ENCODE peak calls at places on chromosomes 3 and 15, in seven cellular contexts. Y, D, M, P, N, R and A are unnamed samples.

GRCh38 chr3:25448750-25449684 is 21.0 kb downstream of the RARB start:
- DNase-seq in Y (peak), D (peak), M (no peak), P (peak), N (peak), R (no peak), A (peak)

GRCh38 chr15:40693904-40694705 is 869 bp upstream of the RAD51 start:
- DNase-seq in Y (peak), D (no peak), M (no peak), P (no peak), N (no peak), R (no peak), A (no peak)

GRCh38 chr3:13896473-13897154 is 16.7 kb upstream of the WNT7A start:
- DNase-seq in Y (peak), D (peak), M (no peak), P (peak), N (peak), R (peak), A (peak)

GRCh38 chr15:56587686-56588085 is 122.7 kb upstream of the MNS1 start:
- DNase-seq in Y (no peak), D (no peak), M (no peak), P (no peak), N (no peak), R (no peak), A (no peak)

GRCh38 chr15:32994810-32995424 is 199.6 kb downstream of the FMN1 start:
- DNase-seq in Y (peak), D (peak), M (no peak), P (no peak), N (no peak), R (peak), A (no peak)

GRCh38 chr3:73086071-73086494 is 24.6 kb downstream of the EBLN2 start:
- DNase-seq in Y (peak), D (peak), M (no peak), P (peak), N (peak), R (peak), A (no peak)

GRCh38 chr3:157872902-157873301 is 233.3 kb downstream of the SHOX2 start:
- DNase-seq in Y (no peak), D (peak), M (no peak), P (no peak), N (no peak), R (no peak), A (no peak)

GRCh38 chr3:184786271-184787010 is 25.5 kb upstream of the VPS8 start:
- DNase-seq in Y (no peak), D (peak), M (no peak), P (no peak), N (peak), R (no peak), A (peak)

GRCh38 chr3:42819351-42819965 is 10.2 kb downstream of the ACKR2 start:
- DNase-seq in Y (peak), D (peak), M (no peak), P (peak), N (no peak), R (no peak), A (no peak)

GRCh38 chr3:140917769-140918168 is 23.9 kb upstream of the SLC25A36 start:
- DNase-seq in Y (no peak), D (no peak), M (no peak), P (peak), N (no peak), R (no peak), A (no peak)

GRCh38 chr3:81726735-81727134 is 34.7 kb downstream of the GBE1 start:
- DNase-seq in Y (no peak), D (no peak), M (no peak), P (no peak), N (no peak), R (no peak), A (no peak)

GRCh38 chr15:29670945-29671307 is 151.3 kb downstream of the TJP1 start:
- DNase-seq in Y (peak), D (no peak), M (no peak), P (peak), N (peak), R (no peak), A (no peak)

GRCh38 chr15:58458076-58458475 is 26.3 kb downstream of the LIPC start:
- DNase-seq in Y (peak), D (no peak), M (no peak), P (no peak), N (no peak), R (no peak), A (no peak)

GRCh38 chr3:187263270-187263669 is 28.3 kb downstream of the MASP1 start:
- DNase-seq in Y (no peak), D (no peak), M (no peak), P (no peak), N (no peak), R (no peak), A (no peak)

GRCh38 chr3:64975138-64975537 is 287.3 kb upstream of the ADAMTS9 start:
- DNase-seq in Y (no peak), D (no peak), M (no peak), P (no peak), N (no peak), R (no peak), A (peak)

GRCh38 chr15:68994149-68994548 is 20.3 kb upstream of the NOX5 start:
- DNase-seq in Y (no peak), D (no peak), M (peak), P (no peak), N (no peak), R (no peak), A (no peak)

GRCh38 chr3:36991923-36992805 is 767 bp downstream of the EPM2AIP1 start:
- DNase-seq in Y (peak), D (no peak), M (no peak), P (no peak), N (peak), R (no peak), A (peak)

GRCh38 chr15:32091505-32092380 is 61.4 kb downstream of the CHRNA7 start:
- DNase-seq in Y (no peak), D (peak), M (peak), P (no peak), N (no peak), R (no peak), A (no peak)

GRCh38 chr3:14289590-14290453 is 111.2 kb downstream of the LSM3 start:
- DNase-seq in Y (peak), D (no peak), M (no peak), P (no peak), N (no peak), R (peak), A (no peak)

GRCh38 chr3:183455064-183455463 is 26.6 kb upstream of the MCF2L2 start:
- DNase-seq in Y (peak), D (no peak), M (no peak), P (no peak), N (no peak), R (no peak), A (no peak)

GRCh38 chr3:28940530-28940929 is 340.3 kb upstream of the RBMS3 start:
- DNase-seq in Y (no peak), D (no peak), M (no peak), P (no peak), N (no peak), R (no peak), A (no peak)

DNA sequence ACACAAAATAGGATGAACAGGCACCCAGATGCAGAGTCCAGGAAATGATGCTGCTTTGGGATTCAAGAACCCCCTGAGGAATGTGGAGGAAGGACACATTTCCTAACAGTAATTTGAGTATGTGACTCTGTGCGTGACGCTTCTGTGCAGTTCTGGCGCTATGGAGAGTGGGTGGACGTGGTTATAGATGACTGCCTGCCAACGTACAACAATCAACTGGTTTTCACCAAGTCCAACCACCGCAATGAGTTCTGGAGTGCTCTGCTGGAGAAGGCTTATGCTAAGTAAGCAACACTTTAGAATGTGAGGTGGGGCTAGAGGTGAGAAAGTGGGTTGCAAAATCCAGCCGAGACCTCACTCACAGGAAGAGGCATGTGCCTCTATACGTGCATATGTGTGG is 28.3 kb downstream of the CAPN3 start:
- DNase-seq in Y (no peak), D (no peak), M (no peak), P (no peak), N (peak), R (no peak), A (no peak)
- TF ChIP-seq CTCF in Y (no peak), D (no peak), M (no peak), P (no peak), N (no peak), R (no peak), A (no peak)

DNA sequence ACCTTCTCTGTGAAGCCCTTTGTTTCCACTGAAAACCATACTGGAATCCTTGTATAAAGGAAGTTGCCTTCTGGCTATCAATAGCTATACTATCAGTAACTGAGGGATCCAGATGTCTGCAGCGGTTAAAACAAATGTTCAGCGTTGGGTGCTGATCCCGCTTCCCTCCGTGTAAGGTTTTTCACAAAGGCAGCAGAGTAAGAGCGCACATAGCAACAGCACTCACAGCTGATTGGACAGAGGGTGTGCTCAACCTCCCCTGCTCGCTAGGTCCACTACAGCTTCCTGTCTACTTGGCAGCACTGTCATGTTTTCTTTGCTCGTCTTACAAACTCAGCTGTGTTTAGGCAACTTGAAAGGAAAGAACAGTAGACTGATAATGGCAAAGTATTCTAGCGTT is 27.3 kb downstream of the ATOSA start:
- DNase-seq in Y (peak), D (peak), M (peak), P (peak), N (peak), R (peak), A (peak)
- TF ChIP-seq POLR2AphosphoS5 in Y (peak), D (peak), M (peak), P (peak), N (no peak), R (no peak), A (no peak)

GRCh38 chr3:171349392-171349791 is 110.8 kb downstream of the TNIK start:
- DNase-seq in Y (no peak), D (no peak), M (no peak), P (no peak), N (no peak), R (no peak), A (no peak)
- TF ChIP-seq EP300 in Y (no peak), D (no peak), M (no peak), P (no peak), N (no peak), R (no peak), A (no peak)

DNA sequence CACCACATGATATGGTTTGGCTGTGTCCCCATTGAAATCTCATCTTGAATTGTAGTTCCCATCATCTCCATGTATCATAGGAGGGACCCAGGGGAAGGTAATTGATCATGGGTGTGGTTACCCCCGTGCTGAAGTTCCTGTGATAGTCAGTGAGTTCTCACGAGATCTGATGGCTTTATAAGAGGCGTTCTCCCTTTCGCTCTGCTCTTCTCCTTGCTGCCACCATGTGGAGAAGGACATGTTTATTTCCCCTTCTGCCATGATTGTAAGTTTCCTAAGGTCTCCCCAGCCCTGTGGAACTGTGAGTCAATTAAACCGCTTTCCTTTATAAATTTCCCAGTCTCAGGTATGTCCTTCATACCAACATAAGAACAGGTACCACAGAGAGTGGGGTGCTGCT is 21.9 kb downstream of the OSTN start:
- DNase-seq in Y (peak), D (no peak), M (no peak), P (no peak), N (no peak), R (no peak), A (no peak)
- TF ChIP-seq CTCF in Y (peak), D (peak), M (no peak), P (no peak), N (no peak), R (no peak), A (no peak)

DNA sequence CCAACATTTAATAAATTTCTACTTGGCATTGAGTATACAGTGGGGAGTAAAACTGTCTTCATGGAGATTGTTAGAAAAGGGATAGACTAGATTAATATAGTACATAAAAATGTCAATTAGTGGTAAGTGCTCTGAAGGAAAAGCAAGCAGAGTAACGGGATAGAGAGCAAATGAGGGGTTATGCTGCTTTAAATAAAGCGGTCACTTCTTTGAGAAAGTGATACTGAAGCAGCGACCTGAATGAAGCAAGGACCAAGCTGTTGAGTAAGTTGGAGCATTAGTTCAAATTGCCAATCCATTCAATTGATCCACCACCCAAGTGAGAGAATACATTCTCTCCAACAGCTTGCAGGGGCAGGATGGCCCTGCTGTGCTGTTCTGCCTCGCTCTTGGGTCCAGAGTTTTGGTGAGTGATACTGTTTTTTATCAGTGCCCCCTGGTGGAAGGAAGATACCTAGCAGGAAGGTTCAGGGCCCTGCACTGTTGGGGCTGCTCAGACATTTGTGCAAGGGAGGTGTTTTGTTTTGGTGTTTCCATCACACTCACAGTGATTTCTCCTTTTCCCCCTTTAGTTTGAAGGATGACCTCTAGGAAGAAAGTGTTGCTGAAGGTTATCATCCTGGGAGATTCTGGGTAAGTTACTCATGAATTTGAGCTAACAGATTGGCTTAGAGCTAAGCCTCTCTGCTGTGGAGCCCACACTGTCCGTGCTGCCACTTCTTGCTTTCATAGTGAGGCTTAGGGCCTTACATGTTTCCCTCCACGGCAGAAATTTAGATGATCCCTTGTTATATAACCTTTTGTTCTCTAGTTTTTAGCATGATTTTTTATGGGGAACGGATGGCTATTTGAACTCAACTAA is 69.0 kb downstream of the RAB7A start:
- DNase-seq in Y (peak), D (peak), M (peak), P (peak), N (peak), R (peak), A (peak)
- TF ChIP-seq POLR2AphosphoS5 in Y (no peak), D (no peak), M (peak), P (peak), N (no peak), R (no peak), A (no peak)